ENCODE peak calls at places on chromosomes 1 and 21, in ten cellular contexts. One of them, this sample, is unnamed.

GRCh38 chr1:184507165-184507564 is 120.3 kb downstream of the C1orf21 start:
- DNase-seq in stromal cell of bone marrow: no peak
- DNase-seq in brain microvascular endothelial cell: no peak
- DNase-seq in AG08396: no peak
- DNase-seq in naive thymus-derived CD4-positive, alpha-beta T cell: no peak
- DNase-seq in mucosa of descending colon: no peak
- DNase-seq in GM12865: no peak
- DNase-seq in left cardiac atrium: no peak
- DNase-seq in stimulated activated CD4-positive, alpha-beta T cell treated with anti-CD3 and anti-CD28 coated beads, Interleukin-12 subunit alpha, Interleukin-12 subunit beta, amount 100 ng/mL, for 4 hours: no peak
- DNase-seq in Daoy: no peak
- DNase-seq in this sample: no peak

GRCh38 chr1:196295766-196296165 is 312.5 kb downstream of the KCNT2 start:
- DNase-seq in stromal cell of bone marrow: no peak
- DNase-seq in brain microvascular endothelial cell: no peak
- DNase-seq in AG08396: no peak
- DNase-seq in naive thymus-derived CD4-positive, alpha-beta T cell: no peak
- DNase-seq in mucosa of descending colon: no peak
- DNase-seq in GM12865: no peak
- DNase-seq in left cardiac atrium: no peak
- DNase-seq in stimulated activated CD4-positive, alpha-beta T cell treated with anti-CD3 and anti-CD28 coated beads, Interleukin-12 subunit alpha, Interleukin-12 subunit beta, amount 100 ng/mL, for 4 hours: no peak
- DNase-seq in Daoy: no peak
- DNase-seq in this sample: no peak

GRCh38 chr1:188669715-188670114 is 1807.9 kb downstream of the BRINP3 start:
- DNase-seq in stromal cell of bone marrow: peak
- DNase-seq in brain microvascular endothelial cell: no peak
- DNase-seq in AG08396: no peak
- DNase-seq in naive thymus-derived CD4-positive, alpha-beta T cell: no peak
- DNase-seq in mucosa of descending colon: no peak
- DNase-seq in GM12865: no peak
- DNase-seq in left cardiac atrium: no peak
- DNase-seq in stimulated activated CD4-positive, alpha-beta T cell treated with anti-CD3 and anti-CD28 coated beads, Interleukin-12 subunit alpha, Interleukin-12 subunit beta, amount 100 ng/mL, for 4 hours: no peak
- DNase-seq in Daoy: peak
- DNase-seq in this sample: no peak

GRCh38 chr1:53470584-53470983 is 11.4 kb downstream of the DMRTB1 start:
- DNase-seq in stromal cell of bone marrow: no peak
- DNase-seq in brain microvascular endothelial cell: no peak
- DNase-seq in AG08396: no peak
- DNase-seq in naive thymus-derived CD4-positive, alpha-beta T cell: no peak
- DNase-seq in mucosa of descending colon: no peak
- DNase-seq in GM12865: no peak
- DNase-seq in left cardiac atrium: no peak
- DNase-seq in stimulated activated CD4-positive, alpha-beta T cell treated with anti-CD3 and anti-CD28 coated beads, Interleukin-12 subunit alpha, Interleukin-12 subunit beta, amount 100 ng/mL, for 4 hours: no peak
- DNase-seq in Daoy: no peak
- DNase-seq in this sample: no peak

GRCh38 chr1:30449003-30449402 is 274.4 kb downstream of the MATN1 start:
- DNase-seq in stromal cell of bone marrow: no peak
- DNase-seq in brain microvascular endothelial cell: no peak
- DNase-seq in AG08396: no peak
- DNase-seq in naive thymus-derived CD4-positive, alpha-beta T cell: no peak
- DNase-seq in mucosa of descending colon: no peak
- DNase-seq in GM12865: no peak
- DNase-seq in left cardiac atrium: no peak
- DNase-seq in stimulated activated CD4-positive, alpha-beta T cell treated with anti-CD3 and anti-CD28 coated beads, Interleukin-12 subunit alpha, Interleukin-12 subunit beta, amount 100 ng/mL, for 4 hours: no peak
- DNase-seq in Daoy: no peak
- DNase-seq in this sample: no peak

GRCh38 chr1:40096646-40096976 is 441 bp downstream of the PPT1 start:
- DNase-seq in stromal cell of bone marrow: no peak
- DNase-seq in brain microvascular endothelial cell: no peak
- DNase-seq in AG08396: no peak
- DNase-seq in naive thymus-derived CD4-positive, alpha-beta T cell: no peak
- DNase-seq in mucosa of descending colon: no peak
- DNase-seq in GM12865: peak
- DNase-seq in left cardiac atrium: no peak
- DNase-seq in stimulated activated CD4-positive, alpha-beta T cell treated with anti-CD3 and anti-CD28 coated beads, Interleukin-12 subunit alpha, Interleukin-12 subunit beta, amount 100 ng/mL, for 4 hours: no peak
- DNase-seq in Daoy: no peak
- DNase-seq in this sample: no peak

GRCh38 chr1:204941415-204942338 is 71.0 kb downstream of the NFASC start:
- DNase-seq in stromal cell of bone marrow: peak
- DNase-seq in brain microvascular endothelial cell: peak
- DNase-seq in AG08396: peak
- DNase-seq in naive thymus-derived CD4-positive, alpha-beta T cell: no peak
- DNase-seq in mucosa of descending colon: peak
- DNase-seq in GM12865: peak
- DNase-seq in left cardiac atrium: peak
- DNase-seq in stimulated activated CD4-positive, alpha-beta T cell treated with anti-CD3 and anti-CD28 coated beads, Interleukin-12 subunit alpha, Interleukin-12 subunit beta, amount 100 ng/mL, for 4 hours: peak
- DNase-seq in Daoy: peak
- DNase-seq in this sample: peak

GRCh38 chr1:5910666-5911065 is 81.6 kb downstream of the NPHP4 start:
- DNase-seq in stromal cell of bone marrow: no peak
- DNase-seq in brain microvascular endothelial cell: no peak
- DNase-seq in AG08396: no peak
- DNase-seq in naive thymus-derived CD4-positive, alpha-beta T cell: no peak
- DNase-seq in mucosa of descending colon: no peak
- DNase-seq in GM12865: no peak
- DNase-seq in left cardiac atrium: no peak
- DNase-seq in stimulated activated CD4-positive, alpha-beta T cell treated with anti-CD3 and anti-CD28 coated beads, Interleukin-12 subunit alpha, Interleukin-12 subunit beta, amount 100 ng/mL, for 4 hours: no peak
- DNase-seq in Daoy: no peak
- DNase-seq in this sample: no peak

GRCh38 chr21:32350981-32351380 is 41.8 kb downstream of the URB1 start:
- DNase-seq in stromal cell of bone marrow: no peak
- DNase-seq in brain microvascular endothelial cell: no peak
- DNase-seq in AG08396: no peak
- DNase-seq in naive thymus-derived CD4-positive, alpha-beta T cell: no peak
- DNase-seq in mucosa of descending colon: no peak
- DNase-seq in GM12865: no peak
- DNase-seq in left cardiac atrium: no peak
- DNase-seq in stimulated activated CD4-positive, alpha-beta T cell treated with anti-CD3 and anti-CD28 coated beads, Interleukin-12 subunit alpha, Interleukin-12 subunit beta, amount 100 ng/mL, for 4 hours: no peak
- DNase-seq in Daoy: no peak
- DNase-seq in this sample: no peak

GRCh38 chr1:54754045-54754444 is 10.3 kb downstream of the PARS2 start:
- DNase-seq in stromal cell of bone marrow: no peak
- DNase-seq in brain microvascular endothelial cell: no peak
- DNase-seq in AG08396: no peak
- DNase-seq in naive thymus-derived CD4-positive, alpha-beta T cell: no peak
- DNase-seq in mucosa of descending colon: no peak
- DNase-seq in GM12865: no peak
- DNase-seq in left cardiac atrium: no peak
- DNase-seq in stimulated activated CD4-positive, alpha-beta T cell treated with anti-CD3 and anti-CD28 coated beads, Interleukin-12 subunit alpha, Interleukin-12 subunit beta, amount 100 ng/mL, for 4 hours: no peak
- DNase-seq in Daoy: no peak
- DNase-seq in this sample: no peak

GRCh38 chr1:19006837-19007271 is 50.4 kb upstream of the IFFO2 start:
- DNase-seq in stromal cell of bone marrow: no peak
- DNase-seq in brain microvascular endothelial cell: no peak
- DNase-seq in AG08396: no peak
- DNase-seq in naive thymus-derived CD4-positive, alpha-beta T cell: no peak
- DNase-seq in mucosa of descending colon: no peak
- DNase-seq in GM12865: no peak
- DNase-seq in left cardiac atrium: no peak
- DNase-seq in stimulated activated CD4-positive, alpha-beta T cell treated with anti-CD3 and anti-CD28 coated beads, Interleukin-12 subunit alpha, Interleukin-12 subunit beta, amount 100 ng/mL, for 4 hours: no peak
- DNase-seq in Daoy: no peak
- DNase-seq in this sample: no peak

GRCh38 chr1:178686407-178686806 is 38.6 kb upstream of the RALGPS2 start:
- DNase-seq in stromal cell of bone marrow: no peak
- DNase-seq in brain microvascular endothelial cell: no peak
- DNase-seq in AG08396: no peak
- DNase-seq in naive thymus-derived CD4-positive, alpha-beta T cell: no peak
- DNase-seq in mucosa of descending colon: no peak
- DNase-seq in GM12865: no peak
- DNase-seq in left cardiac atrium: no peak
- DNase-seq in stimulated activated CD4-positive, alpha-beta T cell treated with anti-CD3 and anti-CD28 coated beads, Interleukin-12 subunit alpha, Interleukin-12 subunit beta, amount 100 ng/mL, for 4 hours: no peak
- DNase-seq in Daoy: no peak
- DNase-seq in this sample: no peak

GRCh38 chr1:213138892-213139291 is 87.9 kb downstream of the RPS6KC1 start:
- DNase-seq in stromal cell of bone marrow: no peak
- DNase-seq in brain microvascular endothelial cell: peak
- DNase-seq in AG08396: no peak
- DNase-seq in naive thymus-derived CD4-positive, alpha-beta T cell: no peak
- DNase-seq in mucosa of descending colon: no peak
- DNase-seq in GM12865: no peak
- DNase-seq in left cardiac atrium: no peak
- DNase-seq in stimulated activated CD4-positive, alpha-beta T cell treated with anti-CD3 and anti-CD28 coated beads, Interleukin-12 subunit alpha, Interleukin-12 subunit beta, amount 100 ng/mL, for 4 hours: no peak
- DNase-seq in Daoy: no peak
- DNase-seq in this sample: no peak

GRCh38 chr1:111032295-111032897 is 68.7 kb upstream of the LRIF1 start:
- DNase-seq in stromal cell of bone marrow: peak
- DNase-seq in brain microvascular endothelial cell: peak
- DNase-seq in AG08396: peak
- DNase-seq in naive thymus-derived CD4-positive, alpha-beta T cell: peak
- DNase-seq in mucosa of descending colon: no peak
- DNase-seq in GM12865: peak
- DNase-seq in left cardiac atrium: no peak
- DNase-seq in stimulated activated CD4-positive, alpha-beta T cell treated with anti-CD3 and anti-CD28 coated beads, Interleukin-12 subunit alpha, Interleukin-12 subunit beta, amount 100 ng/mL, for 4 hours: no peak
- DNase-seq in Daoy: peak
- DNase-seq in this sample: no peak

GRCh38 chr1:102191723-102192122 is 195.0 kb upstream of the OLFM3 start:
- DNase-seq in stromal cell of bone marrow: peak
- DNase-seq in brain microvascular endothelial cell: no peak
- DNase-seq in AG08396: no peak
- DNase-seq in naive thymus-derived CD4-positive, alpha-beta T cell: no peak
- DNase-seq in mucosa of descending colon: no peak
- DNase-seq in GM12865: peak
- DNase-seq in left cardiac atrium: no peak
- DNase-seq in stimulated activated CD4-positive, alpha-beta T cell treated with anti-CD3 and anti-CD28 coated beads, Interleukin-12 subunit alpha, Interleukin-12 subunit beta, amount 100 ng/mL, for 4 hours: no peak
- DNase-seq in Daoy: no peak
- DNase-seq in this sample: peak

GRCh38 chr1:30092051-30092858 is 631.1 kb downstream of the MATN1 start:
- DNase-seq in stromal cell of bone marrow: no peak
- DNase-seq in brain microvascular endothelial cell: no peak
- DNase-seq in AG08396: no peak
- DNase-seq in naive thymus-derived CD4-positive, alpha-beta T cell: no peak
- DNase-seq in mucosa of descending colon: no peak
- DNase-seq in GM12865: no peak
- DNase-seq in left cardiac atrium: no peak
- DNase-seq in stimulated activated CD4-positive, alpha-beta T cell treated with anti-CD3 and anti-CD28 coated beads, Interleukin-12 subunit alpha, Interleukin-12 subunit beta, amount 100 ng/mL, for 4 hours: no peak
- DNase-seq in Daoy: no peak
- DNase-seq in this sample: no peak

GRCh38 chr1:8259498-8260290 is 58.2 kb upstream of the SLC45A1 start:
- DNase-seq in stromal cell of bone marrow: peak
- DNase-seq in brain microvascular endothelial cell: peak
- DNase-seq in AG08396: peak
- DNase-seq in naive thymus-derived CD4-positive, alpha-beta T cell: no peak
- DNase-seq in mucosa of descending colon: peak
- DNase-seq in GM12865: no peak
- DNase-seq in left cardiac atrium: peak
- DNase-seq in stimulated activated CD4-positive, alpha-beta T cell treated with anti-CD3 and anti-CD28 coated beads, Interleukin-12 subunit alpha, Interleukin-12 subunit beta, amount 100 ng/mL, for 4 hours: no peak
- DNase-seq in Daoy: peak
- DNase-seq in this sample: no peak

GRCh38 chr21:46191257-46191685 is 7.0 kb upstream of the SPATC1L start:
- DNase-seq in stromal cell of bone marrow: peak
- DNase-seq in brain microvascular endothelial cell: peak
- DNase-seq in AG08396: peak
- DNase-seq in naive thymus-derived CD4-positive, alpha-beta T cell: no peak
- DNase-seq in mucosa of descending colon: peak
- DNase-seq in GM12865: no peak
- DNase-seq in left cardiac atrium: peak
- DNase-seq in stimulated activated CD4-positive, alpha-beta T cell treated with anti-CD3 and anti-CD28 coated beads, Interleukin-12 subunit alpha, Interleukin-12 subunit beta, amount 100 ng/mL, for 4 hours: no peak
- DNase-seq in Daoy: peak
- DNase-seq in this sample: peak

GRCh38 chr1:93171549-93172050 is 8.6 kb downstream of the TMED5 start:
- DNase-seq in stromal cell of bone marrow: no peak
- DNase-seq in brain microvascular endothelial cell: no peak
- DNase-seq in AG08396: no peak
- DNase-seq in naive thymus-derived CD4-positive, alpha-beta T cell: no peak
- DNase-seq in mucosa of descending colon: no peak
- DNase-seq in GM12865: no peak
- DNase-seq in left cardiac atrium: no peak
- DNase-seq in stimulated activated CD4-positive, alpha-beta T cell treated with anti-CD3 and anti-CD28 coated beads, Interleukin-12 subunit alpha, Interleukin-12 subunit beta, amount 100 ng/mL, for 4 hours: no peak
- DNase-seq in Daoy: no peak
- DNase-seq in this sample: no peak